ENCODE peak calls at places on chromosome 17, in ten cellular contexts. S is amniotic stem cell, T is RWPE2, P is brain microvascular endothelial cell, V is AG04450, U is H4, G is GM18507, N is esophagus muscularis mucosa, W is iris pigment epithelial cell, F is HuH-7. C is an unnamed sample.

GRCh38 chr17:32936157-32936893 is 8.4 kb downstream of the TMEM98 start:
- DNase-seq in P (no peak), N (no peak), T (no peak), F (no peak), W (no peak), S (no peak), G (no peak), U (no peak), V (no peak), C (no peak)

GRCh38 chr17:71084219-71084618 is 914.9 kb downstream of the KCNJ2 start:
- DNase-seq in G (no peak), P (peak), T (no peak), W (peak), F (peak), V (no peak), S (no peak), N (no peak), U (peak), C (peak)

GRCh38 chr17:60729854-60730253 is 52.2 kb downstream of the BCAS3 start:
- DNase-seq in W (no peak), G (no peak), F (peak), V (no peak), N (no peak), P (peak), U (no peak), T (no peak), S (no peak), C (no peak)

GRCh38 chr17:14776791-14777190 is 475.9 kb downstream of the HS3ST3B1 start:
- DNase-seq in V (no peak), P (peak), F (no peak), G (no peak), U (no peak), T (no peak), W (peak), S (no peak), N (peak), C (no peak)

GRCh38 chr17:680554-680953 is 34.1 kb downstream of the VPS53 start:
- DNase-seq in N (no peak), T (no peak), V (no peak), W (no peak), P (no peak), U (no peak), S (no peak), G (no peak), F (no peak), C (no peak)

GRCh38 chr17:45170280-45170975 is 8.8 kb downstream of the HEXIM2 start:
- DNase-seq in U (peak), W (no peak), S (no peak), F (no peak), T (no peak), G (no peak), V (no peak), P (no peak), N (no peak), C (no peak)

GRCh38 chr17:67376509-67376891 is 581 bp upstream of the PITPNC1 start:
- DNase-seq in S (peak), W (peak), N (no peak), P (peak), G (no peak), F (peak), U (no peak), V (no peak), T (no peak), C (no peak)

GRCh38 chr17:62140836-62141235 is 75.8 kb upstream of the MED13 start:
- DNase-seq in U (no peak), W (peak), N (no peak), T (no peak), G (no peak), V (no peak), F (no peak), P (no peak), S (no peak), C (no peak)

GRCh38 chr17:75131278-75132017 is at the start of gene NT5C:
- DNase-seq in P (peak), U (peak), W (peak), V (peak), S (no peak), N (no peak), T (peak), F (peak), G (peak), C (peak)

GRCh38 chr17:66347661-66348604 is 45.5 kb downstream of the PRKCA start:
- DNase-seq in V (no peak), S (no peak), N (no peak), U (no peak), F (no peak), P (peak), T (no peak), W (peak), G (no peak), C (no peak)

GRCh38 chr17:28956112-28956511 is 4.8 kb upstream of the PHF12 start:
- DNase-seq in N (no peak), F (no peak), W (no peak), U (peak), G (no peak), S (no peak), P (no peak), T (no peak), V (no peak), C (no peak)

GRCh38 chr17:59487161-59487873 is 78.1 kb upstream of the DHX40 start:
- DNase-seq in V (no peak), S (no peak), G (no peak), W (no peak), U (no peak), T (no peak), N (no peak), F (no peak), P (no peak), C (peak)

GRCh38 chr17:26809033-26809432 is 484.9 kb upstream of the WSB1 start:
- DNase-seq in N (no peak), P (no peak), G (no peak), S (no peak), U (no peak), T (no peak), V (peak), W (peak), F (no peak), C (no peak)

GRCh38 chr17:75077072-75077489 is 10.7 kb upstream of the SLC16A5 start:
- DNase-seq in T (no peak), G (no peak), V (no peak), W (no peak), N (no peak), S (no peak), P (no peak), F (peak), U (no peak), C (no peak)

GRCh38 chr17:39926588-39927100 is 757 bp downstream of the ORMDL3 start:
- DNase-seq in P (peak), G (no peak), S (peak), W (peak), T (no peak), N (no peak), F (peak), U (no peak), V (no peak), C (no peak)

GRCh38 chr17:1267471-1267947 is 2.7 kb upstream of the BHLHA9 start:
- DNase-seq in T (no peak), P (no peak), F (no peak), N (no peak), U (no peak), W (no peak), V (no peak), G (no peak), S (no peak), C (no peak)

GRCh38 chr17:45692661-45693060 is 91.5 kb upstream of the CRHR1 start:
- DNase-seq in F (no peak), W (no peak), S (no peak), N (no peak), U (no peak), T (peak), G (no peak), V (no peak), P (no peak), C (no peak)

GRCh38 chr17:2335726-2336214 is 487 bp downstream of the TSR1 start:
- DNase-seq in V (no peak), U (no peak), W (no peak), T (no peak), P (no peak), N (no peak), G (no peak), S (no peak), F (no peak), C (no peak)

GRCh38 chr17:60526726-60527125 is 684 bp upstream of the APPBP2 start:
- DNase-seq in U (no peak), F (no peak), G (no peak), P (no peak), N (peak), T (no peak), V (no peak), W (peak), S (no peak), C (no peak)

GRCh38 chr17:78654230-78654824 is 77.1 kb upstream of the DNAH17 start:
- DNase-seq in F (no peak), G (no peak), N (no peak), P (no peak), W (no peak), U (no peak), T (no peak), V (no peak), S (no peak), C (no peak)

GRCh38 chr17:63834431-63835166 is 7.1 kb upstream of the FTSJ3 start:
- DNase-seq in S (no peak), U (peak), V (peak), N (no peak), W (peak), P (peak), G (peak), T (no peak), F (peak), C (peak)

GRCh38 chr17:80008383-80008840 is 27.3 kb downstream of the TBC1D16 start:
- DNase-seq in P (peak), G (peak), W (peak), T (peak), N (no peak), F (peak), U (peak), V (no peak), S (peak), C (no peak)

GRCh38 chr17:80676564-80676963 is 131.9 kb downstream of the RPTOR start:
- DNase-seq in W (no peak), N (no peak), P (no peak), V (no peak), G (no peak), S (no peak), T (no peak), F (no peak), U (no peak), C (no peak)

GRCh38 chr17:58330997-58331814 is 2.6 kb upstream of the TSPOAP1 start:
- DNase-seq in S (no peak), P (no peak), F (no peak), T (no peak), N (no peak), G (no peak), W (no peak), U (no peak), V (no peak), C (no peak)

GRCh38 chr17:9959377-9959981 is 54.4 kb upstream of the RCVRN start:
- DNase-seq in N (no peak), U (peak), P (peak), V (no peak), G (peak), W (peak), F (peak), T (no peak), S (no peak), C (no peak)

GRCh38 chr17:75821552-75821951 is 22.7 kb downstream of the UNC13D start:
- DNase-seq in W (no peak), P (no peak), T (no peak), G (no peak), U (no peak), V (no peak), N (no peak), S (no peak), F (no peak), C (no peak)

GRCh38 chr17:10754861-10755591 is 25.2 kb upstream of the TMEM220 start:
- DNase-seq in W (peak), N (no peak), U (no peak), P (no peak), S (no peak), F (no peak), G (no peak), T (no peak), V (no peak), C (no peak)

GRCh38 chr17:82489117-82489516 is 30.4 kb upstream of the FOXK2 start:
- DNase-seq in T (no peak), U (no peak), S (no peak), P (peak), V (no peak), W (no peak), N (no peak), G (no peak), F (no peak), C (peak)

GRCh38 chr17:1078831-1079561 is 82.1 kb downstream of the TIMM22 start:
- DNase-seq in P (no peak), N (no peak), F (no peak), V (no peak), W (no peak), U (no peak), S (no peak), G (no peak), T (no peak), C (no peak)

GRCh38 chr17:74125160-74125559 is 78.3 kb upstream of the RPL38 start:
- DNase-seq in F (no peak), V (no peak), N (no peak), W (no peak), S (no peak), U (no peak), T (no peak), P (no peak), G (no peak), C (no peak)

GRCh38 chr17:73334771-73335513 is 23.1 kb upstream of the CDC42EP4 start:
- DNase-seq in W (no peak), T (no peak), V (no peak), F (no peak), N (no peak), U (no peak), S (no peak), P (no peak), G (no peak), C (no peak)

GRCh38 chr17:78651551-78651950 is 74.4 kb upstream of the DNAH17 start:
- DNase-seq in G (no peak), F (no peak), U (no peak), P (no peak), V (no peak), N (no peak), S (no peak), T (no peak), W (peak), C (peak)

GRCh38 chr17:74214642-74215331 is 1.4 kb downstream of the TTYH2 start:
- DNase-seq in V (no peak), F (no peak), G (no peak), N (no peak), S (no peak), T (no peak), P (no peak), W (no peak), U (no peak), C (no peak)

GRCh38 chr17:21823643-21824042 is 131.3 kb downstream of the KCNJ18 start:
- DNase-seq in W (no peak), T (no peak), P (no peak), N (no peak), U (no peak), F (no peak), V (no peak), G (no peak), S (no peak), C (no peak)

GRCh38 chr17:73384926-73385325 is 73.1 kb upstream of the CDC42EP4 start:
- DNase-seq in U (no peak), T (no peak), G (no peak), W (no peak), N (no peak), F (no peak), S (no peak), P (no peak), V (no peak), C (no peak)

GRCh38 chr17:47981462-47981861 is 10.5 kb downstream of the CDK5RAP3 start:
- DNase-seq in S (no peak), F (no peak), W (no peak), U (no peak), V (no peak), P (no peak), N (no peak), G (no peak), T (no peak), C (no peak)

GRCh38 chr17:40490982-40491381 is 10.4 kb downstream of the TNS4 start:
- DNase-seq in N (no peak), U (no peak), S (no peak), T (no peak), W (no peak), P (no peak), V (no peak), G (no peak), F (no peak), C (no peak)